ENCODE peak calls at places on chromosomes 13 and 19, in eight cellular contexts. V is fibroblast of lung; Y is CD8-positive, alpha-beta memory T cell; C is heart right ventricle; F is uterus; M is adrenal gland; X is mammary epithelial cell; A is colonic mucosa. W is an unnamed sample.
A peak's percentile ranks its signal among the peaks of the same experiment; 100 is the strongest.

GRCh38 chr13:38141792-38142191 is 207.9 kb upstream of the UFM1 start:
- DNase-seq in C (no peak), Y (no peak), F (no peak), X (peak; percentile 47), M (no peak), A (no peak), V (no peak), W (no peak)

GRCh38 chr19:6587093-6587820 is 3.7 kb downstream of the CD70 start:
- DNase-seq in F (no peak), Y (no peak), C (no peak), M (no peak), X (peak; percentile 28), V (peak; percentile 2), A (no peak), W (no peak)

GRCh38 chr13:113955691-113956090 is 18.2 kb downstream of the C13orf46 start:
- DNase-seq in F (no peak), M (no peak), C (no peak), V (no peak), Y (no peak), X (no peak), A (no peak), W (no peak)

GRCh38 chr19:48837081-48837524 is 812 bp upstream of the HSD17B14 start:
- DNase-seq in Y (peak; percentile 68), F (peak; percentile 95), M (peak; percentile 95), V (peak; percentile 77), A (peak; percentile 71), X (no peak), C (peak; percentile 81), W (peak; percentile 96)

GRCh38 chr13:50580684-50581305 is 262.7 kb downstream of the DLEU7 start:
- DNase-seq in A (no peak), X (no peak), F (no peak), M (no peak), Y (no peak), C (no peak), V (peak; percentile 81), W (no peak)

GRCh38 chr13:48891586-48891985 is 84.1 kb upstream of the FNDC3A start:
- DNase-seq in F (no peak), C (no peak), M (peak; percentile 63), Y (no peak), X (peak; percentile 81), A (no peak), V (peak; percentile 37), W (no peak)

GRCh38 chr19:13092608-13093260 is 9.9 kb downstream of the LYL1 start:
- DNase-seq in A (no peak), M (no peak), V (no peak), X (no peak), F (peak; percentile 24), C (no peak), Y (no peak), W (no peak)

GRCh38 chr19:5933391-5933998 is 19.4 kb downstream of the CAPS start:
- DNase-seq in V (no peak), C (no peak), A (no peak), Y (no peak), M (no peak), X (no peak), F (no peak), W (no peak)

GRCh38 chr13:97030705-97031452 is 36.6 kb upstream of the OXGR1 start:
- DNase-seq in C (no peak), A (no peak), F (no peak), M (no peak), X (peak; percentile 30), V (peak; percentile 76), Y (no peak), W (no peak)

GRCh38 chr19:48249502-48250014 is 6.2 kb downstream of the CARD8 start:
- DNase-seq in C (peak; percentile 42), X (no peak), Y (peak; percentile 53), M (peak; percentile 48), F (peak; percentile 49), V (no peak), A (peak; percentile 34), W (peak; percentile 74)

GRCh38 chr13:20174656-20175405 is 14.0 kb upstream of the GJA3 start:
- DNase-seq in M (peak; percentile 89), X (peak; percentile 98), F (peak; percentile 76), C (peak; percentile 44), Y (no peak), V (peak; percentile 99), A (peak; percentile 70), W (peak; percentile 82)

GRCh38 chr13:99802416-99802815 is 169.2 kb downstream of the ZIC5 start:
- DNase-seq in M (no peak), C (no peak), A (no peak), V (no peak), F (no peak), Y (no peak), X (peak; percentile 20), W (no peak)

GRCh38 chr19:46785054-46785979 is 3.1 kb downstream of the SLC1A5 start:
- DNase-seq in Y (no peak), A (no peak), V (peak; percentile 21), C (no peak), M (no peak), F (no peak), X (no peak), W (no peak)

GRCh38 chr19:46782355-46783019 is 5.9 kb downstream of the SLC1A5 start:
- DNase-seq in V (no peak), F (no peak), C (no peak), M (no peak), X (no peak), A (no peak), Y (no peak), W (no peak)

GRCh38 chr19:46785980-46786235 is 2.5 kb downstream of the SLC1A5 start:
- DNase-seq in X (no peak), A (no peak), C (no peak), Y (no peak), V (no peak), F (no peak), M (no peak), W (no peak)

GRCh38 chr19:46784262-46785053 is 3.9 kb downstream of the SLC1A5 start:
- DNase-seq in C (peak; percentile 43), Y (no peak), A (peak; percentile 92), V (peak; percentile 93), X (peak; percentile 95), F (peak; percentile 82), M (no peak), W (peak; percentile 86)

DNA sequence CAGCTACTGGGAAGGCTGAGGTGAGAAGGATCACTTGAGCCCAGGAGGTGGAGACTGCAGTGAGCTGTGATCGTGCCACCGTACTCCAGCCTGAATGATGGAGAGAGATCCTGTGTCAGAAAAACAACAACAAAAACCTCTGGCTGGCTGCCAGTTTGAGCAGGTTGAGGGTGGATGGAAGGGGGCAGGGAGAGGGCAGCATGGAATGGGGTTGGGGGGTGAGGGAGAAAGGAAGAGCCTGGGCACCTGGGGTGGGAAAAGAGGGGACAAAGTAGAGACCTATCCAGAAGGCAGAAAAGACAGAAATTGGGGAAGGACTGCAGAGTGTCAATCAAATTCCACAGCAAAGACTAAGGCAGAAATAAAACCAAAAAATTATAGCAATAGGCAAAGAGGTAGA is 4.7 kb downstream of the SLC1A5 start:
- DNase-seq in A (no peak), F (no peak), C (no peak), X (no peak), Y (no peak), M (no peak), V (no peak), W (no peak)
- H3K4me1 ChIP-seq in A (peaks cover 13% of the 10 kb centered on the region), F (peaks cover 18% of the 10 kb centered on the region), C (peaks cover 47% of the 10 kb centered on the region), X (peaks cover 41% of the 10 kb centered on the region), Y (peaks cover 38% of the 10 kb centered on the region), M (no peaks in the 10 kb centered on the region), V (peaks cover 9% of the 10 kb centered on the region), W (peaks cover 27% of the 10 kb centered on the region)

DNA sequence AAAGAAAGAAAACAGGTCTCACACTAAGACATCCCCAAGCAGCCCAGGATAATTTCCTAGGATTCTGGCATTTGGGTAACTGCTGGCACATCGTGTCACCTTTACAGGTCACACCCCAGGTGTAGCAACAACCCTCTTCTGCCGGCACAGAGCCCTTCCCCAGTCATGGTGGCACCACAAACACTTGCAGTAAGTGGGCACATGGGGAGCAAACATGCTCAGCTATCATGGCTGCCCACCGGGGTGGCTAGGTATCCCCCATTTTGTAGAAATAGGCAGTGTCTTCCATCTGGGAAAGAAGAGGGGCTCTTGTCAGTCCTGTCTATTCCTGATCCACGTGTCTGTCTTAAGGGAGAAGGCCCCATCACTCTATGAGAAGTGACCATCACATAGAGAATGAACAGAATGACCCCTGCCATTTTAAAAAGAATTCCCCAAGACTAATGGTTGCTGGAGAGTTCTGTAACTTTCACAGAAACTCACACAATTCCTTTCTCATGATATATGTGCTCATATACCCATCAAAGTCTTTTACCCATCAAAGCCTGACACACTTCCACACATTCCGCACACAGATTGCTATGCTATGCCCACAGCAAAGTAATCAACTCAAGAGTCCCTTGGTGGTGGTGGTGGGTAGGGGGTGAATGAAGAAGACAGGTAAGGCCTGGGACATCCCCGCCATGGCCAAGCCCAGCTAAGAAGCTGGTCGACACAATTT is 33.3 kb downstream of the BRD4 start:
- DNase-seq in V (no peak), X (no peak), M (no peak), A (no peak), Y (no peak), C (no peak), F (no peak), W (no peak)
- H3K4me1 ChIP-seq in V (peaks cover 60% of the 10 kb centered on the region), X (peaks cover 54% of the 10 kb centered on the region), M (peaks cover 35% of the 10 kb centered on the region), A (peaks cover 34% of the 10 kb centered on the region), Y (peaks cover 90% of the 10 kb centered on the region), C (peaks cover 99% of the 10 kb centered on the region), F (peaks cover 12% of the 10 kb centered on the region), W (peaks cover 99% of the 10 kb centered on the region)

DNA sequence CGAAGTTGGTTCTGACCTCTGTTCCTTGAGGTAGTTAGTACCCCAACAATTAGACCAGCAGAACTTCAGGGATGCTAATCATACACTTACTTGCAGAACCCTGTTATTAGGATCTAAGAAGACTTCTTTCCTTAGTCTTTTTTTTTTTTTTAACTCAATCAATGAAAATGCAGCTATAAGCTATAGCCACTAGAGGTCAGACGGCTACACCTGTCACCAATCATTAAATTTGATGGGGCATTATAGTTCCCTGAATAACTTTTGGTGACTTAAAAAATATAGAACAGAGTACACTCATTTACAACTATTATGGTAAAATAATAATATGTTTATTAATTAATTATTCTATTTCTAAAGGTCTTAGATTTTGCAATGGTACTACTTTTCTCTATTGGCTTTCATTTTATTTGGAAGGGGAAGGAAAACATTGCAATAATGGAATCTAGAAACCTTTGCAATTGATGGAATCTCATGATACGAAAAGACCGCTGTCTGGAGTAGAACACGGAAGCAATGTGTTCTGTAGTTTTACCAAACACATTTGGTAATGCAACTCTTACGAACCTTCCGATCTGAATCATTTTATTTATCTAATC is 483.2 kb downstream of the DIAPH3 start:
- DNase-seq in V (peak; percentile 59), A (no peak), Y (no peak), F (no peak), X (peak; percentile 15), C (no peak), M (no peak), W (no peak)
- H3K4me1 ChIP-seq in V (no peaks in the 10 kb centered on the region), A (no peaks in the 10 kb centered on the region), Y (no peaks in the 10 kb centered on the region), F (no peaks in the 10 kb centered on the region), X (no peaks in the 10 kb centered on the region), C (peaks cover 20% of the 10 kb centered on the region), M (no peaks in the 10 kb centered on the region), W (no peaks in the 10 kb centered on the region)

DNA sequence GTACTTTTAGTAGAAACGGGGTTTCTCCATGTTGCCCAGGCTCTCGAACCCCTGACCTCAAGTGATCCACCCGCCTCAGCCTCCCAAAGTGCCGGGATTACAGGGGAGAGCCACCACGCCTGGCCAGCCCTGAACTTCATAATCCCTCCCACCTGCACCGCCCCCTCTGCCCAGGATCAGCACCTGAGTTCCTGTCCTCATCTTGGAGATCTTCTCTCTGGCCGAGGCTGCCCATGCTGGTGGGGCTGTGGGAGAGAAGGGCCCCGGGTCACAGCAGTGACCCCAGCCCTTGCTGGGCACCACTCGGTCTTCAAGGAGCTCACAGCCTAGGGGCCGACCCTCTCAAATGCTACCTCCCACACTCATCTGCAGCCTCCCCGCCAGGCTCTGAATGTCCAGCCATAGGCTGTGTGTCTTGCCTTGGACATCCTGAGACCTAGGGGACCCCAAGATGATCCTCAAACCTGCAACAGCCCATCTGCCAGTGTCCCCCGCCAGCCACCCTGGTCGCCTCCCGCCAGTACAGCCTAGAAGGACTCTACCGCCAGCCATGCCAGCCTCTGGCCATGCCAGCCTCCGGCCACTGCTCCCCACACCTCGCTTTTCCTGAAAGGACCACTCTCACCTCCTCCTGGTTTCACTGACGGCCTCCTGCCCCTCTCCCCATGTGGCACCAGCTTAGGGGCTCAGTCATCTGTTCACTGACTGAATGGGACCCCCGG is 1.5 kb downstream of the ATP8B3 start:
- DNase-seq in M (peak; percentile 25), A (peak; percentile 18), X (no peak), V (no peak), F (no peak), C (no peak), Y (no peak), W (no peak)
- H3K4me1 ChIP-seq in M (peaks cover 12% of the 10 kb centered on the region), A (peaks cover 13% of the 10 kb centered on the region), X (peaks cover 16% of the 10 kb centered on the region), V (peaks cover 2% of the 10 kb centered on the region), F (peaks cover 16% of the 10 kb centered on the region), C (peaks cover 17% of the 10 kb centered on the region), Y (peaks cover 12% of the 10 kb centered on the region), W (no peaks in the 10 kb centered on the region)